ENCODE peak calls at places on chromosomes 5 and 9, in nine cellular contexts. F is lung; V is Peyer's patch; B is CD8-positive, alpha-beta T cell; R is BE2C; T is CD14-positive monocyte; U is uterus; C is activated B cell treated with CpG ODN at 0.5 μM for 24 hours; Y is hepatocyte. S is an unnamed sample.

GRCh38 chr9:114311571-114312512 is 11.1 kb upstream of the ORM1 start:
- DNase-seq in F (no peak), V (peak; percentile 30), B (no peak), R (no peak), T (no peak), U (no peak), C (no peak), Y (no peak), S (no peak)

GRCh38 chr9:71758785-71759184 is 9.5 kb downstream of the CEMIP2 start:
- DNase-seq in F (no peak), V (no peak), B (no peak), R (no peak), T (no peak), U (no peak), C (no peak), Y (peak; percentile 77), S (no peak)

GRCh38 chr5:169197343-169197742 is 103.6 kb downstream of the SLIT3 start:
- DNase-seq in F (no peak), V (no peak), B (no peak), R (no peak), T (no peak), U (no peak), C (no peak), Y (peak; percentile 37), S (no peak)

GRCh38 chr9:15670884-15671283 is 118.0 kb downstream of the CCDC171 start:
- DNase-seq in F (no peak), V (no peak), B (no peak), R (no peak), T (no peak), U (no peak), C (no peak), Y (no peak), S (no peak)

GRCh38 chr9:34123682-34124081 is 2.8 kb downstream of the DCAF12 start:
- DNase-seq in F (peak; percentile 60), V (peak; percentile 73), B (no peak), R (no peak), T (peak; percentile 86), U (no peak), C (no peak), Y (no peak), S (peak; percentile 53)

GRCh38 chr5:143445726-143446125 is 42.2 kb upstream of the NR3C1 start:
- DNase-seq in F (no peak), V (no peak), B (no peak), R (no peak), T (no peak), U (no peak), C (no peak), Y (no peak), S (no peak)

GRCh38 chr5:1384521-1384920 is 39.6 kb upstream of the CLPTM1L start:
- DNase-seq in F (no peak), V (no peak), B (no peak), R (no peak), T (no peak), U (no peak), C (no peak), Y (no peak), S (no peak)

GRCh38 chr5:41834506-41834905 is 35.7 kb downstream of the OXCT1 start:
- DNase-seq in F (no peak), V (no peak), B (no peak), R (no peak), T (no peak), U (no peak), C (no peak), Y (no peak), S (no peak)

GRCh38 chr9:107749787-107750444 is 260.3 kb upstream of the KLF4 start:
- DNase-seq in F (peak; percentile 80), V (peak; percentile 85), B (no peak), R (peak; percentile 14), T (peak; percentile 88), U (peak; percentile 92), C (no peak), Y (peak; percentile 62), S (no peak)

GRCh38 chr9:123353984-123354591 is 1.9 kb upstream of the CRB2 start:
- DNase-seq in F (peak; percentile 62), V (peak; percentile 83), B (peak; percentile 22), R (peak; percentile 85), T (no peak), U (peak; percentile 74), C (peak; percentile 58), Y (peak; percentile 82), S (peak; percentile 86)

GRCh38 chr9:8648271-8648670 is 848.7 kb upstream of the DMAC1 start:
- DNase-seq in F (no peak), V (no peak), B (no peak), R (no peak), T (no peak), U (no peak), C (no peak), Y (no peak), S (no peak)

GRCh38 chr5:131994533-131995226 is 16.8 kb downstream of the ACSL6 start:
- DNase-seq in F (no peak), V (no peak), B (no peak), R (no peak), T (no peak), U (no peak), C (no peak), Y (no peak), S (no peak)

GRCh38 chr9:20945269-20945668 is 86.2 kb downstream of the HACD4 start:
- DNase-seq in F (no peak), V (no peak), B (no peak), R (no peak), T (no peak), U (no peak), C (no peak), Y (no peak), S (no peak)

GRCh38 chr9:106450549-106450948 is 412.4 kb upstream of the ZNF462 start:
- DNase-seq in F (no peak), V (no peak), B (no peak), R (no peak), T (no peak), U (no peak), C (no peak), Y (no peak), S (no peak)

GRCh38 chr9:751137-752051 is 90.1 kb upstream of the DMRT1 start:
- DNase-seq in F (peak; percentile 47), V (no peak), B (no peak), R (no peak), T (no peak), U (no peak), C (no peak), Y (no peak), S (peak; percentile 52)

GRCh38 chr9:68970150-68970549 is 43.8 kb downstream of the PRKACG start:
- DNase-seq in F (no peak), V (peak; percentile 61), B (no peak), R (no peak), T (no peak), U (no peak), C (no peak), Y (no peak), S (no peak)

GRCh38 chr5:158398360-158399201 is 539.6 kb upstream of the CLINT1 start:
- DNase-seq in F (no peak), V (no peak), B (no peak), R (no peak), T (no peak), U (no peak), C (no peak), Y (no peak), S (peak; percentile 30)

GRCh38 chr9:85925493-85925892 is 15.5 kb upstream of the NAA35 start:
- DNase-seq in F (no peak), V (no peak), B (no peak), R (no peak), T (no peak), U (no peak), C (no peak), Y (no peak), S (no peak)

GRCh38 chr5:27742805-27743204 is 704.4 kb upstream of the CDH9 start:
- DNase-seq in F (no peak), V (no peak), B (no peak), R (no peak), T (no peak), U (no peak), C (no peak), Y (no peak), S (no peak)

GRCh38 chr5:148482697-148483462 is 99.1 kb downstream of the FBXO38 start:
- DNase-seq in F (peak; percentile 61), V (peak; percentile 60), B (peak; percentile 41), R (peak; percentile 53), T (peak; percentile 48), U (peak; percentile 20), C (no peak), Y (peak; percentile 51), S (peak; percentile 58)
- TF ChIP-seq CTCF in F (peak; percentile 33), V (peak; percentile 53), B (peak; percentile 57), R (peak; percentile 71), T (peak; percentile 79), U (peak; percentile 26), C (no peak), Y (peak; percentile 48), S (peak; percentile 82)

DNA sequence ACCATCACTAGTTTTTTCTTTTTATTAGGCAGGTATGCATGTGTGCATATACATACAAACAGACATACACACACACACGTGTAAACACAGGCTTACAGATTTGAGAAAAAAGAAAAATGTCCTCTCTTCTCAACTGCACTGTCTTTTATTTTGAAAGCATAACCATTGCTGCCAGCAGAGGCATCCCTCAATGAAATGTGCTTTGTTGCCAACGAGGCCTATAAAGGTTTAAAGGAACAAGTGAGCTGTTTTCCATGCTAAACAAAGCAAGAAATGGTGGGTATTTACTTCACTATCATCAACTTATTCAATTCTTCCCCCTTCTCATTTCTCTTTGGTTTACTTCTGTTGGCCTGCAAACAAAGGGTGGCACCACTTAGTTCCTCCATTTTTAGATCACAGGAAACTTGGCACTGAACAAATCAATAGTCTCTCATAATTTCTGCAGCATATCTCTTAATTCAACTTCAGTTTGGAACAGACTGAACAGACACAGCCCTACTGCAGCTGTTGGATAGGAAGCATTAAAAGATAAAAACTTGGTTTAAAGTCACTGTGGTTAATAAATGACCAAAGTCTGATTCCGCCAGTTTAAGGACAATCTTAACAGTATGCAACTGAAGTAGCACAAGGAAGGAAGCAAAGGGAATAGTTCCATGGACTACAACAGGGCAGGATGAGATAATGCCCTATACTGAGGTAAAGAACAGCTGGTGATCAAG is 21.8 kb downstream of the TTC33 start:
- DNase-seq in F (no peak), V (no peak), B (no peak), R (no peak), T (no peak), U (no peak), C (no peak), Y (peak; percentile 42), S (no peak)
- TF ChIP-seq CTCF in F (no peak), V (no peak), B (no peak), R (no peak), T (no peak), U (no peak), C (no peak), Y (no peak), S (no peak)

DNA sequence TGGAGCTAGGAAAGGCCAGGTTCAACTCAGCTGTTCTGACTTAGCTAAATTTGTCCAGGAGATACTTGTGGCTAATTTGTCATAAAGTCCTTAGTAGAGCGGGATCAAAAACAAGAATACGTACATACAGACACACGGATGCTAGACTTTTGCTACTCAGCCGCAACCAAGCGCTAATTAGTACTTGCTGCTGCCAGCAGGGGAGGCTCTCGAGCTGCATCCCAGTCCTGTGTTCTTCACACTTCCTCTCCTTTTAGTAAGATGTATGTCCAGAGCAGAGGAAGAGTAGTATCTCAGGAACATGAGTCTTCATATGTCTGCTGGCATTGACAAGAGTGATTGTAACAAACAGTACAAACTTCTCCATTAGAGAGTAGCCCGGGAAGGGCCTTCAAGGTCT is 58.3 kb downstream of the CYFIP2 start:
- DNase-seq in F (no peak), V (no peak), B (no peak), R (no peak), T (no peak), U (no peak), C (no peak), Y (no peak), S (no peak)
- TF ChIP-seq CTCF in F (no peak), V (no peak), B (no peak), R (peak; percentile 31), T (no peak), U (no peak), C (no peak), Y (peak; percentile 13), S (no peak)

GRCh38 chr5:15286659-15287058 is 213.3 kb upstream of the FBXL7 start:
- DNase-seq in F (no peak), V (no peak), B (no peak), R (no peak), T (no peak), U (no peak), C (no peak), Y (peak; percentile 28), S (no peak)
- TF ChIP-seq CTCF in F (no peak), V (no peak), B (no peak), R (peak; percentile 44), T (no peak), U (no peak), C (no peak), Y (peak; percentile 28), S (no peak)

S was measured in GM20000.